ENCODE peak calls at places on chromosomes 5 and 9, in five cellular contexts. H is pancreas; A is tibial artery; O is CD4-positive, alpha-beta T cell; C is GM12865. J is an unnamed sample.

GRCh38 chr5:35031276-35031675 is 16.5 kb downstream of the AGXT2 start:
- DNase-seq in O (no peak), A (no peak), H (no peak), C (no peak), J (no peak)

GRCh38 chr9:136021891-136022681 is 60.9 kb upstream of the UBAC1 start:
- DNase-seq in H (peak), A (no peak), C (no peak), O (no peak), J (no peak)

GRCh38 chr9:137878146-137878941 is 762 bp downstream of the CACNA1B start:
- DNase-seq in C (no peak), H (peak), A (no peak), O (no peak), J (peak)

GRCh38 chr9:10612649-10613398 is at the start of gene PTPRD:
- DNase-seq in A (no peak), C (peak), H (peak), O (no peak), J (peak)

GRCh38 chr5:76426391-76426802 is 23.3 kb downstream of the IQGAP2 start:
- DNase-seq in A (no peak), O (no peak), C (no peak), H (no peak), J (no peak)

GRCh38 chr9:95373069-95373681 is 55.7 kb upstream of the FANCC start:
- DNase-seq in A (no peak), O (no peak), H (no peak), C (no peak), J (no peak)

GRCh38 chr5:63128018-63128417 is 549.4 kb downstream of the LRRC70 start:
- DNase-seq in H (no peak), O (no peak), A (no peak), C (no peak), J (no peak)

GRCh38 chr5:32265902-32266301 is 46.8 kb downstream of the MTMR12 start:
- DNase-seq in C (no peak), A (no peak), O (no peak), H (no peak), J (no peak)

GRCh38 chr9:109816490-109816889 is 36.5 kb downstream of the PALM2AKAP2 start:
- DNase-seq in H (no peak), O (no peak), C (no peak), A (no peak), J (no peak)

GRCh38 chr9:34647651-34648050 is 1.2 kb downstream of the GALT start:
- DNase-seq in C (no peak), H (no peak), O (no peak), A (no peak), J (no peak)

GRCh38 chr5:61440596-61440995 is 108.5 kb downstream of the ZSWIM6 start:
- DNase-seq in C (no peak), H (no peak), O (no peak), A (no peak), J (no peak)

GRCh38 chr9:110952018-110952864 is 86.0 kb downstream of the LPAR1 start:
- DNase-seq in H (no peak), O (no peak), A (no peak), C (peak), J (no peak)

GRCh38 chr9:29691758-29692407 is 2118.6 kb upstream of the C9orf72 start:
- DNase-seq in O (no peak), A (no peak), H (peak), C (peak), J (peak)

GRCh38 chr5:146565764-146566163 is 49.8 kb upstream of the GPR151 start:
- DNase-seq in O (peak), C (peak), A (no peak), H (peak), J (peak)

GRCh38 chr9:134961331-134962064 is 43.8 kb upstream of the FCN1 start:
- DNase-seq in A (peak), H (no peak), C (no peak), O (no peak), J (no peak)

GRCh38 chr5:132813599-132814440 is 718 bp downstream of the SOWAHA start:
- DNase-seq in A (peak), C (peak), H (peak), O (no peak), J (no peak)

GRCh38 chr9:93114169-93114983 is 18.4 kb downstream of the CARD19 start:
- DNase-seq in C (no peak), H (peak), A (peak), O (no peak), J (no peak)

GRCh38 chr9:97840521-97840920 is 12.5 kb upstream of the FOXE1 start:
- DNase-seq in O (no peak), H (no peak), A (no peak), C (no peak), J (no peak)

GRCh38 chr5:116446356-116447005 is 128.1 kb downstream of the SEMA6A start:
- DNase-seq in C (no peak), H (no peak), O (no peak), A (no peak), J (no peak)

GRCh38 chr9:129480227-129480626 is 140.7 kb downstream of the C9orf50 start:
- DNase-seq in A (peak), C (no peak), O (no peak), H (no peak), J (no peak)

GRCh38 chr5:159765034-159765433 is 151.2 kb upstream of the ADRA1B start:
- DNase-seq in H (no peak), C (no peak), O (no peak), A (no peak), J (no peak)

GRCh38 chr9:33263936-33264472 is 504 bp downstream of the BAG1 start:
- DNase-seq in A (peak), O (peak), H (peak), C (peak), J (peak)

DNA sequence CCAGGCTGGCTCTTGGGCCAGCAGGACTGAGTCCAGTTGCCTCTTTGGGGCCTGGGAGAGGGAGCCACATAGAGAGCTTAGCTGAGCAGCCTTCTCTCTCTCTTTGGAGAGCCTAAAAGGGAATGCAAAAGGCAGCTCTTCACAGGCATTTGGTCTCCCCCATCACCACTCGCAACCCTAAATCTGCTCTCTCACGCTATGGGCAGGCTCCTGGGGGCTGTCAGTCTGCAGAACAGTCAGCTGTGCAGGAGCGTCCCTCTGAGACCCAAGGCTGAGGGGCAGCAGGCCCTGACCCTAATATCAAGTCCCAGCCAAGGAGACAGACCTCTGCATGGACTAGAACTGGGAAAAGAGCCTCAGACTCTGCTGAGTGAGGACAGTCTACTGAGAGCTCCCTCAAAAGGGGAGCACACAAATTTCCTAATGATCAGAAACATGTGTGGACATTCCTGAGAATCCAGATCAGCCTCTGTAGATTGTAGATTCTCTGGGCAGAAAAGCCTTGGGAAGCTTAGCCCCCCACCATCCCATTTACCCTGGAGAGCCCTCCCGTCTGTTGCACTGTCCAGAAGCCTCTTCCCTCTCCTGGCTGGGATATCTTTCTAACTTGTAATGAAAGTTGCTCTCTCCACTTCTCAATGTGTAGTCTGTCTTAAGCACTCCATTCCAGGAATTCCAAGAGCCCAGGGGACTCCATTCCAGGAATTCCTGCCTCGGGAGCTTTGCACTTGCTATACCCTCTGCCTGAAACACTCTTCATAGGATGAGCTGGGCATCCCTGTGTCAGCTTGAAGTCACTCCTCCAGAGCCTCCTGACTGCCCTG is 79.4 kb downstream of the FAM114A2 start:
- DNase-seq in A (no peak), C (no peak), O (no peak), H (no peak), J (no peak)
- TF ChIP-seq CTCF in A (no peak), C (no peak), O (no peak), H (no peak), J (no peak)

GRCh38 chr9:114035221-114035844 is 42.8 kb downstream of the AMBP start:
- DNase-seq in C (no peak), A (peak), O (no peak), H (no peak), J (no peak)
- TF ChIP-seq CTCF in C (no peak), A (no peak), O (no peak), H (no peak), J (no peak)

GRCh38 chr9:104386020-104386419 is 118.0 kb upstream of the OR13F1 start:
- DNase-seq in O (no peak), A (no peak), H (no peak), C (no peak), J (no peak)

GRCh38 chr9:104388071-104388470 is 116.0 kb upstream of the OR13F1 start:
- DNase-seq in C (no peak), O (no peak), A (no peak), H (no peak), J (no peak)

GRCh38 chr9:104386425-104387069 is 117.5 kb upstream of the OR13F1 start:
- DNase-seq in H (no peak), O (no peak), A (no peak), C (peak), J (no peak)
- TF ChIP-seq CTCF in H (peak), O (peak), A (peak), C (peak), J (peak)

DNA sequence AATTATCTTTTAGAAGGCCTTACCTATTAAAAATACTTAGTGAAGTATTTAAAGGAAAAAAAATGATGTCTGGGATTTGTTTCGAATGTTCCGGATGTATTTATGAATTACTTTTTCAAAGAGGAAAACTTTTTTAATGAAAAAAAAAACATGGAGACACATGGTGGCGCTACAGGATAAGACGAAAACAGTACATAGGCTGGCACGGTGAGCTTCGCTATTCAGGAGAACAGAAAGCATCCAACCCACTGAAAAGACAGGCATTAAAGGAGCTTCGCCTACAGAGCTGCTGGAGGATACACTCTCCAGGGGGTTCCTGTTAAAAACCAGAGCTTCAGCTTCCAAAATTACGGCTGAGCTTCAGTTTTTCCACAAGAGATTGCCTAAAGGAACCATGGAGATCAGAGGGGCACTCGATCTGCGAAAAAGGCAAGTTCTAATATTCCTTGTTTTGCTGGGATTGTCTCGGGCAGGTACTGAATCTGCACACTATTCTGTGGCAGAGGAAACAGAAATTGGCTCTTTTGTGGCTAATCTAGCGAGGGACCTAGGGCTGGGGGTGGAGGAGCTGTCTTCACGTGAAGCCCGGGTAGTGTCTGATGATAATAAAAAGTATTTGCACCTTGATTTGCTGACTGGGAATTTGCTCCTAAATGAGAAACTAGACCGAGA is at the start of gene PCDHB14:
- DNase-seq in H (no peak), C (no peak), O (no peak), A (no peak), J (no peak)
- TF ChIP-seq CTCF in H (no peak), C (no peak), O (no peak), A (no peak), J (peak)

DNA sequence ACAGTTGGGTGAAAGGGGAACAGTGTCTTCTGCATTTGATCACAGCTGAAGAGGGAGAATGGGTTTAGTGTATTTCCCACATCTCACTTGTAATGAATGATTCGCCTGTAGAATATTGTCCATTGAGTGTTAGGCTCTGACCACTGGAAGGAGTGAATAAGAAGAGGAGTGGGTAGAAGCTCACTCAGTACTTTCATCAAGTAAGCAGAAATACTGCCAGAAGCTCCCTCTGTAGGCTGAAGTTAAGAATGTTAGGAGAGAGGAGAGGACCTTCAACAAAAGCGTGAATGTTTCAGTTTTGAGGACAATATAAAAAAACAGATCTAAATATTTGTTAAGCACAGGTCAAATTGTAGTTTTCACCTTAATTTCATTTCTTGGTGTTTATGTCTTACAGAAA is 27.5 kb downstream of the FSD1L start:
- DNase-seq in A (no peak), H (no peak), C (peak), O (no peak), J (no peak)
- TF ChIP-seq CTCF in A (no peak), H (peak), C (peak), O (no peak), J (peak)

GRCh38 chr5:135458921-135459331 is 6.8 kb upstream of the TIFAB start:
- DNase-seq in A (peak), O (no peak), C (no peak), H (no peak), J (no peak)

GRCh38 chr5:135456238-135457099 is 4.3 kb upstream of the TIFAB start:
- DNase-seq in C (peak), A (peak), O (no peak), H (no peak), J (no peak)

GRCh38 chr5:135458356-135458755 is 6.2 kb upstream of the TIFAB start:
- DNase-seq in C (no peak), O (no peak), A (no peak), H (no peak), J (no peak)

GRCh38 chr5:135455876-135456237 is 3.7 kb upstream of the TIFAB start:
- DNase-seq in H (no peak), A (no peak), O (no peak), C (no peak), J (no peak)

DNA sequence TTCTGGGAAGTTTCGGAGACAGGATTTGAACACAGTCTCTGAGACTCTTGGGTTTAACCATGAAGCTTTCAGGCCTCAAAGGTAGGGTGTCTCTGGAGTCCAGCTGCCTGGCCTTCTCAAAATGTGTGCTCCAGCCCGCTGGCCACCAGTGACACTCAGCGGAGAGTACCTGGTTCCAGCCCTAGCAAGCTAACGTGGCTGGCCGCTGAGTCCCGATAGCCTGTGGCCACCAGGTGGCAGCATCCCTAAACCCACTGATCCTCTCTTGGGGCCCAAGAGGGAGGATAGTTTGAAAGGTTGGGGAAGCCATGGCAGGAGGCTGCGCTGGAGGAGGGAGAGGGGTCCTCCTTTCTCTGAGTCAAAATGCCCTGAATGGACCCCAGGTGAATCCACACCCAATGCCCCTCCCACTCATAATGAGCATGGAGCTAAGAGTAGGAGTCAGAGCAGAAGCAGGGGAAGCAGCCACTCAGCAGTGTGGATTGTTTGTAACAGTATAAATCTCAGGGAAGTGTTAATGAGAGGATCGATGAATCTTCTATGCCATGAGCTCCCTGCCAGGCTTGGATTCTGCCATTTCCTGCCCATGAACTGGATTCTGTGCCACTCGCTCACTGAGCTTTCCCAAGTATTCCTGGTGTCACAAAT is 5.4 kb upstream of the TIFAB start:
- DNase-seq in A (peak), C (peak), O (peak), H (peak), J (peak)
- TF ChIP-seq CTCF in A (peak), C (peak), O (peak), H (peak), J (peak)

GRCh38 chr5:6820851-6821479 is 107.7 kb downstream of the TENT4A start:
- DNase-seq in O (peak), C (peak), H (no peak), A (no peak), J (peak)
- TF ChIP-seq CTCF in O (peak), C (peak), H (peak), A (no peak), J (peak)

DNA sequence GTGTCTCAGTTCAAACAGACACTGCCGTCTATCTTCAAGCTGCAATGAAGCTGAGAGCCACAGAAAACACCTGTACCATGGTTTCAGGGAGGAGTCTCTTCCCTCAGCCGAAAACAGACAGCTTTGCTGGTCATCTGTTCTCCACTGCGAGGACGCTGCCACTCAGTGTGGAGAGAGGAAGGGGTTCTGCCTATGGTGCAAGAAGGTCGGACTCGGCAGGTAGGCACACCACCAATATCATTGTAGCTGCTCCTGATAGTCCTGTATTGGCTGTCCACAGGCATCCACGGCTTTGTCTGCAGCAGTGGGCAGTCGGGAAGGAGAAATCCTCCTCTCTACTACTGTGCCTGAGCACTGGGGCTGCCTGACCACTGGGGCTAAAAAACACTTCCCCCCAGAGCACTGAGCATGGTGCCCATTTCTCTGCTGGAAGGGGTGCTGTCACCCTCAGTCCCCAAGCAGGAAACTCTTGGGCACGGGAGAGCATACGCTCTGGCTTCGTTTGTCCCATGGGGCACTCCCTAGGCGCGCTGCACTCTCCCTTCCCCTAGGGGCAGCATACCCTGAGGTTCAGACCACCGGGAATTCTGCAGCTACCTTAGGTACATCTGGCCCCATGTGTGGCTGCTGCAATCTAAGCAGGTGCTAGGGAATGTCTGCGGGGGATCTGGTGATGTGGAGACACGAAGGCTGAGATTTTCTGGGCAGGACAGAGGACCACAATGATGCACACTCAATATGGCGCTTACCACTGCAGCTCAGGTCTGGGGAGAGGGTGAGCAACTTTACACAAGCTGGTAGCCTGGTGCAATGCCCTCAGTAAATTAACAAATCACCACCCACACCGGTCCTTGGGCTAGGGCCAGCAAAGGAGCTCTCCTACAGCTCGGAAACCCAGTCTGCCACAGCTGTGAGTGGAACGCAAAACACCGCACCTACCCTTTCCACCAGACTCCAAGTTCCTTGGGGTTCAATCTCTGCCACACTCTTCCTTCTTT is 880.9 kb upstream of the SEMA6A start:
- DNase-seq in O (no peak), H (peak), A (no peak), C (peak), J (no peak)
- TF ChIP-seq CTCF in O (no peak), H (peak), A (no peak), C (peak), J (peak)

GRCh38 chr9:22216730-22217160 is 207.6 kb upstream of the CDKN2B start:
- DNase-seq in H (no peak), C (no peak), A (no peak), O (no peak), J (no peak)
- TF ChIP-seq CTCF in H (no peak), C (no peak), A (no peak), O (no peak), J (no peak)

DNA sequence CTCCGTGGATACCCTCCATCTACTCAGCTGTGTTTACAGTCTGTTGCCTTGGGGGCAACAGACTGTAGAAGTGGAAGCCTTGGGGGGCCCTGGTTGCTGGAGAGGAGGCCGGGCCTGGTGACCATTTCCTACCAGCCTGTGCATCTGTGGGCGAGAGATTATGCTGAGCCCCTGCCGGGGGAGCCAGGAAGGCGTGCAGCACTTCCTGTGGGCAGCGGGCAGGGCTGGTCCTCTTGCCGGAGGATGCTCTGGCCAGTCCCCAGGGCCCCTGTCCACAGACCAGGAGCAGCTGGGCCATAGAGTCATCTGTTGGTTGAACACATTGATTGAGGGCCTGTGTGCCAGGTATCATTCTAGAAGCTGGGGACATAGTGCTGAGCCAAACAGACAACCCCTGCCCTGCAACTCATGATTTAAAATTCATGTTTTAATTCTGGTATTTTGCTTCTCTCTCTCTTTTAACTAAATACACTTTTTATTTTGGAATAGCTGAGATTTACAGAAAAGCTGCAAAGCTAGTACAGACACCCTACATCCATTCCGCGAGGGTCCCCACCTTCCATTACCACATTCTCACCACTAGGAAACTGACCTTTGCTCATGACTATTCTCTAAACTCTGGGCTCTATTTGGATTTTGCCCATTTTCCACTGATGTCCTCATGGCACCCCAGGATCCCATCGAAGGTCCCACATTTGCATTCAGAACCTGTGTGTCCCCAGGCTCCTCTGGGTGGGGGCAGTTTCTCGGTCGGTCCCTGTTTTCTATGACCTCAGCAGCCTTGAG is 11.3 kb downstream of the ERGIC1 start:
- DNase-seq in A (no peak), C (no peak), O (no peak), H (no peak), J (no peak)
- TF ChIP-seq CTCF in A (no peak), C (no peak), O (no peak), H (no peak), J (peak)

J was measured in neural crest cell.